ENCODE peak calls at places on chromosomes 13 and 19, in nine cellular contexts. One of them, this sample, is unnamed.

GRCh38 chr19:23776507-23777205 is 18.0 kb upstream of the ZNF681 start:
- DNase-seq in C1 segment of cervical spinal cord: no peak
- DNase-seq in KG1: no peak
- DNase-seq in psoas muscle: no peak
- DNase-seq in activated CD4-positive, alpha-beta T cell treated with anti-CD3 and anti-CD28 coated beads, Interleukin-2, amount 50 U/mL, for 1 hour: no peak
- DNase-seq in kidney epithelial cell: no peak
- DNase-seq in dorsolateral prefrontal cortex: no peak
- DNase-seq in astrocyte of the spinal cord: no peak
- DNase-seq in brain microvascular endothelial cell: no peak
- DNase-seq in this sample: no peak

GRCh38 chr13:64540468-64540867 is 2689.7 kb downstream of the PCDH9 start:
- DNase-seq in C1 segment of cervical spinal cord: no peak
- DNase-seq in KG1: no peak
- DNase-seq in psoas muscle: no peak
- DNase-seq in activated CD4-positive, alpha-beta T cell treated with anti-CD3 and anti-CD28 coated beads, Interleukin-2, amount 50 U/mL, for 1 hour: no peak
- DNase-seq in kidney epithelial cell: no peak
- DNase-seq in dorsolateral prefrontal cortex: no peak
- DNase-seq in astrocyte of the spinal cord: no peak
- DNase-seq in brain microvascular endothelial cell: no peak
- DNase-seq in this sample: peak

GRCh38 chr13:114027826-114028225 is 54.0 kb upstream of the C13orf46 start:
- DNase-seq in C1 segment of cervical spinal cord: no peak
- DNase-seq in KG1: no peak
- DNase-seq in psoas muscle: peak
- DNase-seq in activated CD4-positive, alpha-beta T cell treated with anti-CD3 and anti-CD28 coated beads, Interleukin-2, amount 50 U/mL, for 1 hour: no peak
- DNase-seq in kidney epithelial cell: no peak
- DNase-seq in dorsolateral prefrontal cortex: no peak
- DNase-seq in astrocyte of the spinal cord: no peak
- DNase-seq in brain microvascular endothelial cell: no peak
- DNase-seq in this sample: no peak

GRCh38 chr13:107157272-107157671 is 589.3 kb upstream of the ARGLU1 start:
- DNase-seq in C1 segment of cervical spinal cord: no peak
- DNase-seq in KG1: no peak
- DNase-seq in psoas muscle: no peak
- DNase-seq in activated CD4-positive, alpha-beta T cell treated with anti-CD3 and anti-CD28 coated beads, Interleukin-2, amount 50 U/mL, for 1 hour: no peak
- DNase-seq in kidney epithelial cell: no peak
- DNase-seq in dorsolateral prefrontal cortex: no peak
- DNase-seq in astrocyte of the spinal cord: no peak
- DNase-seq in brain microvascular endothelial cell: no peak
- DNase-seq in this sample: no peak

GRCh38 chr19:57103573-57104277 is 16.1 kb upstream of the USP29 start:
- DNase-seq in C1 segment of cervical spinal cord: no peak
- DNase-seq in KG1: peak
- DNase-seq in psoas muscle: peak
- DNase-seq in activated CD4-positive, alpha-beta T cell treated with anti-CD3 and anti-CD28 coated beads, Interleukin-2, amount 50 U/mL, for 1 hour: peak
- DNase-seq in kidney epithelial cell: no peak
- DNase-seq in dorsolateral prefrontal cortex: peak
- DNase-seq in astrocyte of the spinal cord: peak
- DNase-seq in brain microvascular endothelial cell: peak
- DNase-seq in this sample: peak

GRCh38 chr13:47747901-47748300 is 253.2 kb downstream of the SUCLA2 start:
- DNase-seq in C1 segment of cervical spinal cord: no peak
- DNase-seq in KG1: no peak
- DNase-seq in psoas muscle: no peak
- DNase-seq in activated CD4-positive, alpha-beta T cell treated with anti-CD3 and anti-CD28 coated beads, Interleukin-2, amount 50 U/mL, for 1 hour: no peak
- DNase-seq in kidney epithelial cell: no peak
- DNase-seq in dorsolateral prefrontal cortex: no peak
- DNase-seq in astrocyte of the spinal cord: no peak
- DNase-seq in brain microvascular endothelial cell: no peak
- DNase-seq in this sample: no peak

GRCh38 chr19:21269813-21270212 is 59.4 kb downstream of the ZNF708 start:
- DNase-seq in C1 segment of cervical spinal cord: no peak
- DNase-seq in KG1: no peak
- DNase-seq in psoas muscle: no peak
- DNase-seq in activated CD4-positive, alpha-beta T cell treated with anti-CD3 and anti-CD28 coated beads, Interleukin-2, amount 50 U/mL, for 1 hour: no peak
- DNase-seq in kidney epithelial cell: no peak
- DNase-seq in dorsolateral prefrontal cortex: no peak
- DNase-seq in astrocyte of the spinal cord: no peak
- DNase-seq in brain microvascular endothelial cell: no peak
- DNase-seq in this sample: no peak

GRCh38 chr19:38290631-38291147 is 13.4 kb upstream of the C19orf33 start:
- DNase-seq in C1 segment of cervical spinal cord: no peak
- DNase-seq in KG1: no peak
- DNase-seq in psoas muscle: no peak
- DNase-seq in activated CD4-positive, alpha-beta T cell treated with anti-CD3 and anti-CD28 coated beads, Interleukin-2, amount 50 U/mL, for 1 hour: no peak
- DNase-seq in kidney epithelial cell: peak
- DNase-seq in dorsolateral prefrontal cortex: peak
- DNase-seq in astrocyte of the spinal cord: peak
- DNase-seq in brain microvascular endothelial cell: peak
- DNase-seq in this sample: peak

GRCh38 chr19:18784786-18785120 is 6.4 kb downstream of the COMP start:
- DNase-seq in C1 segment of cervical spinal cord: no peak
- DNase-seq in KG1: no peak
- DNase-seq in psoas muscle: no peak
- DNase-seq in activated CD4-positive, alpha-beta T cell treated with anti-CD3 and anti-CD28 coated beads, Interleukin-2, amount 50 U/mL, for 1 hour: no peak
- DNase-seq in kidney epithelial cell: no peak
- DNase-seq in dorsolateral prefrontal cortex: no peak
- DNase-seq in astrocyte of the spinal cord: no peak
- DNase-seq in brain microvascular endothelial cell: no peak
- DNase-seq in this sample: no peak

GRCh38 chr13:107680115-107680514 is 535.2 kb downstream of the LIG4 start:
- DNase-seq in C1 segment of cervical spinal cord: no peak
- DNase-seq in KG1: no peak
- DNase-seq in psoas muscle: no peak
- DNase-seq in activated CD4-positive, alpha-beta T cell treated with anti-CD3 and anti-CD28 coated beads, Interleukin-2, amount 50 U/mL, for 1 hour: no peak
- DNase-seq in kidney epithelial cell: no peak
- DNase-seq in dorsolateral prefrontal cortex: no peak
- DNase-seq in astrocyte of the spinal cord: peak
- DNase-seq in brain microvascular endothelial cell: no peak
- DNase-seq in this sample: peak

GRCh38 chr13:79585033-79585432 is 104.1 kb downstream of the NDFIP2 start:
- DNase-seq in C1 segment of cervical spinal cord: no peak
- DNase-seq in KG1: no peak
- DNase-seq in psoas muscle: no peak
- DNase-seq in activated CD4-positive, alpha-beta T cell treated with anti-CD3 and anti-CD28 coated beads, Interleukin-2, amount 50 U/mL, for 1 hour: no peak
- DNase-seq in kidney epithelial cell: no peak
- DNase-seq in dorsolateral prefrontal cortex: no peak
- DNase-seq in astrocyte of the spinal cord: no peak
- DNase-seq in brain microvascular endothelial cell: no peak
- DNase-seq in this sample: no peak

GRCh38 chr13:110640591-110641029 is 25.3 kb downstream of the NAXD start:
- DNase-seq in C1 segment of cervical spinal cord: no peak
- DNase-seq in KG1: no peak
- DNase-seq in psoas muscle: no peak
- DNase-seq in activated CD4-positive, alpha-beta T cell treated with anti-CD3 and anti-CD28 coated beads, Interleukin-2, amount 50 U/mL, for 1 hour: no peak
- DNase-seq in kidney epithelial cell: no peak
- DNase-seq in dorsolateral prefrontal cortex: peak
- DNase-seq in astrocyte of the spinal cord: peak
- DNase-seq in brain microvascular endothelial cell: peak
- DNase-seq in this sample: peak

GRCh38 chr19:47423203-47423882 is 4.0 kb upstream of the MEIS3 start:
- DNase-seq in C1 segment of cervical spinal cord: no peak
- DNase-seq in KG1: no peak
- DNase-seq in psoas muscle: no peak
- DNase-seq in activated CD4-positive, alpha-beta T cell treated with anti-CD3 and anti-CD28 coated beads, Interleukin-2, amount 50 U/mL, for 1 hour: no peak
- DNase-seq in kidney epithelial cell: no peak
- DNase-seq in dorsolateral prefrontal cortex: no peak
- DNase-seq in astrocyte of the spinal cord: no peak
- DNase-seq in brain microvascular endothelial cell: no peak
- DNase-seq in this sample: no peak

GRCh38 chr13:50127017-50127725 is 111.9 kb downstream of the KCNRG start:
- DNase-seq in C1 segment of cervical spinal cord: no peak
- DNase-seq in KG1: no peak
- DNase-seq in psoas muscle: peak
- DNase-seq in activated CD4-positive, alpha-beta T cell treated with anti-CD3 and anti-CD28 coated beads, Interleukin-2, amount 50 U/mL, for 1 hour: peak
- DNase-seq in kidney epithelial cell: no peak
- DNase-seq in dorsolateral prefrontal cortex: no peak
- DNase-seq in astrocyte of the spinal cord: peak
- DNase-seq in brain microvascular endothelial cell: no peak
- DNase-seq in this sample: peak

GRCh38 chr19:39671739-39672363 is 16.1 kb downstream of the LGALS16 start:
- DNase-seq in C1 segment of cervical spinal cord: no peak
- DNase-seq in KG1: peak
- DNase-seq in psoas muscle: no peak
- DNase-seq in activated CD4-positive, alpha-beta T cell treated with anti-CD3 and anti-CD28 coated beads, Interleukin-2, amount 50 U/mL, for 1 hour: peak
- DNase-seq in kidney epithelial cell: no peak
- DNase-seq in dorsolateral prefrontal cortex: no peak
- DNase-seq in astrocyte of the spinal cord: peak
- DNase-seq in brain microvascular endothelial cell: peak
- DNase-seq in this sample: peak

This sample was measured in iris pigment epithelial cell.